ENCODE peak calls at places on chromosome 11, in six cellular contexts. Z is uterus; S is H9; G is suprapubic skin; J is lung; T is CD8-positive, alpha-beta T cell. K is an unnamed sample.

GRCh38 chr11:46210133-46210636 is 67.3 kb upstream of the CREB3L1 start:
- DNase-seq in G (no peak), J (no peak), Z (no peak), T (no peak), S (no peak), K (no peak)

GRCh38 chr11:44727373-44728084 is 767 bp downstream of the TSPAN18 start:
- DNase-seq in G (peak; percentile 85), S (peak; percentile 87), J (peak; percentile 71), Z (peak; percentile 80), T (peak; percentile 67), K (peak; percentile 96)

GRCh38 chr11:6544921-6545850 is 48.1 kb downstream of the DNHD1 start:
- DNase-seq in Z (no peak), T (no peak), J (no peak), G (no peak), S (peak; percentile 23), K (no peak)

GRCh38 chr11:64616817-64617216 is 25.8 kb downstream of the SLC22A12 start:
- DNase-seq in S (no peak), T (no peak), G (no peak), J (no peak), Z (no peak), K (no peak)

GRCh38 chr11:56910785-56911184 is 77.9 kb upstream of the OR5AK2 start:
- DNase-seq in T (no peak), S (no peak), G (no peak), Z (no peak), J (no peak), K (no peak)

GRCh38 chr11:15910761-15911160 is 445.6 kb downstream of the SOX6 start:
- DNase-seq in Z (no peak), T (no peak), J (no peak), S (no peak), G (peak; percentile 48), K (no peak)

GRCh38 chr11:10991372-10991771 is 133.5 kb upstream of the ZBED5 start:
- DNase-seq in G (no peak), T (no peak), S (no peak), Z (no peak), J (no peak), K (no peak)

GRCh38 chr11:125176866-125177265 is 12.3 kb downstream of the PKNOX2 start:
- DNase-seq in S (no peak), T (no peak), G (no peak), Z (no peak), J (no peak), K (no peak)

GRCh38 chr11:13962562-13963168 is at the start of gene SPON1:
- DNase-seq in G (peak; percentile 64), S (peak; percentile 74), Z (peak; percentile 42), J (peak; percentile 34), T (peak; percentile 26), K (peak; percentile 89)

GRCh38 chr11:76131585-76131984 is 74.7 kb downstream of the WNT11 start:
- DNase-seq in G (no peak), S (no peak), T (no peak), J (no peak), Z (no peak), K (no peak)

GRCh38 chr11:76131142-76131541 is 75.2 kb downstream of the WNT11 start:
- DNase-seq in S (no peak), G (no peak), Z (no peak), T (no peak), J (no peak), K (no peak)

GRCh38 chr11:76132268-76132667 is 74.0 kb downstream of the WNT11 start:
- DNase-seq in T (no peak), J (no peak), Z (no peak), S (no peak), G (no peak), K (no peak)

GRCh38 chr11:76135491-76135890 is 70.8 kb downstream of the WNT11 start:
- DNase-seq in J (no peak), S (no peak), T (no peak), Z (no peak), G (no peak), K (no peak)

GRCh38 chr11:76134239-76134638 is 72.1 kb downstream of the WNT11 start:
- DNase-seq in Z (no peak), J (no peak), G (no peak), T (no peak), S (no peak), K (no peak)
- H3K27me3 ChIP-seq in Z (no peaks in the 10 kb centered on the region), J (no peaks in the 10 kb centered on the region), G (no peaks in the 10 kb centered on the region), T (no peaks in the 10 kb centered on the region), S (no peaks in the 10 kb centered on the region), K (no peaks in the 10 kb centered on the region)

GRCh38 chr11:1548221-1549070 is 23.6 kb downstream of the DUSP8 start:
- DNase-seq in T (no peak), Z (peak; percentile 68), S (peak; percentile 83), J (peak; percentile 77), G (no peak), K (peak; percentile 93)
- H3K27me3 ChIP-seq in T (peaks cover 9% of the 10 kb centered on the region), Z (peaks cover 3% of the 10 kb centered on the region), S (peaks cover 8% of the 10 kb centered on the region), J (peaks cover 5% of the 10 kb centered on the region), G (peaks cover 50% of the 10 kb centered on the region), K (peaks cover 48% of the 10 kb centered on the region)

GRCh38 chr11:66106786-66107599 is 36.9 kb downstream of the PACS1 start:
- DNase-seq in S (no peak), Z (no peak), T (no peak), G (no peak), J (no peak), K (no peak)

GRCh38 chr11:66100272-66101037 is 30.4 kb downstream of the PACS1 start:
- DNase-seq in S (no peak), T (peak; percentile 52), J (peak; percentile 64), Z (peak; percentile 35), G (peak; percentile 74), K (no peak)

GRCh38 chr11:66104057-66104638 is 34.1 kb downstream of the PACS1 start:
- DNase-seq in Z (no peak), S (no peak), J (no peak), G (no peak), T (no peak), K (no peak)

DNA sequence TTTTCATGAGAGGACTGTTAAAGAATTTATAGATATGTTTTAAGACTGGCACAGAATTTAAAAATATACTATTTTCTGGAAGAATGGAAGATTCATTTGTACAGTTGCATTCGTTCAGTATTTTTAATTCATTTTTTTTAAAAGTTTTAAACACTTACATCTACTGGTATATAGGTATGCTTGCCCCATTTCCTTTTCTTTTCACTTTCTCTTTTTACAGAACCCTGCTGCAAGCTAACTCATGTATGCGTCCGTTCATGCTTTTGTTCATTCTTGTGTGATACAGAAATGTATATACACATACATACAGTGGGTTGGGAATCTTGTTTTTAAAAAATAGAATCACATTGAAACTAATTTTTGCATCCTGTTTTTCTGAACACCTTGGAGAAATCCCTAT is 31.0 kb downstream of the PACS1 start:
- DNase-seq in G (no peak), J (no peak), S (no peak), Z (no peak), T (no peak), K (no peak)
- H3K27me3 ChIP-seq in G (no peaks in the 10 kb centered on the region), J (no peaks in the 10 kb centered on the region), S (no peaks in the 10 kb centered on the region), Z (no peaks in the 10 kb centered on the region), T (no peaks in the 10 kb centered on the region), K (no peaks in the 10 kb centered on the region)

GRCh38 chr11:70509476-70509875 is 111.1 kb downstream of the CTTN start:
- DNase-seq in G (no peak), T (no peak), Z (no peak), S (peak; percentile 30), J (no peak), K (no peak)

GRCh38 chr11:70510571-70510970 is 112.2 kb downstream of the CTTN start:
- DNase-seq in G (no peak), J (no peak), T (no peak), Z (no peak), S (no peak), K (no peak)

GRCh38 chr11:70512716-70513115 is 114.4 kb downstream of the CTTN start:
- DNase-seq in S (no peak), J (no peak), T (no peak), G (no peak), Z (no peak), K (no peak)

GRCh38 chr11:70510106-70510505 is 111.8 kb downstream of the CTTN start:
- DNase-seq in S (no peak), Z (no peak), T (no peak), G (no peak), J (no peak), K (no peak)

DNA sequence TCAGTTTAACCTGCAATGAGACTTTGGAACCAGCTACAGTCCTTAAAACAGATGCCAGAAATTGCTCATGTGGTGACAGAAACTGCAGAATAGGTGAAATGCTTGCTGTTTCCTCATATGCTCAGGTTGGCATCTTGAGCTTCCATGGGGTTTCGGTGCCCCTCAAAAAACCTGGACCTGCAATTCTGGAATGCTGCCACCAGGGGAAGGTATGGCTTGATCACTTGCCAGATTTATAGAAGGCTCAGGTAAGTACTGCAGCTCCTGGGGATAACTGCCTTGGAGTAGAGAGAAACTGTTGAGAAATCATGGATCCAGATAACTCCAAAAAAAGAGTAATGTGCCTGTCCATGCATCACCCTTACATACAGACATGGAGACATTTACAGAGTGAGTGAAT is 113.0 kb downstream of the CTTN start:
- DNase-seq in Z (no peak), J (no peak), S (peak; percentile 47), T (no peak), G (no peak), K (peak; percentile 80)
- H3K27me3 ChIP-seq in Z (no peaks in the 10 kb centered on the region), J (no peaks in the 10 kb centered on the region), S (no peaks in the 10 kb centered on the region), T (no peaks in the 10 kb centered on the region), G (peaks cover 6% of the 10 kb centered on the region), K (no peaks in the 10 kb centered on the region)

GRCh38 chr11:27719575-27719925 is 19.3 kb upstream of the BDNF start:
- DNase-seq in J (no peak), G (no peak), S (no peak), Z (no peak), T (no peak), K (peak; percentile 70)

GRCh38 chr11:27720277-27720830 is 20.1 kb upstream of the BDNF start:
- DNase-seq in S (peak; percentile 80), G (no peak), T (no peak), Z (no peak), J (no peak), K (peak; percentile 75)

GRCh38 chr11:27717801-27718229 is 17.6 kb upstream of the BDNF start:
- DNase-seq in T (no peak), Z (no peak), S (no peak), G (no peak), J (no peak), K (no peak)

GRCh38 chr11:27718346-27718852 is 18.1 kb upstream of the BDNF start:
- DNase-seq in Z (no peak), S (peak; percentile 87), J (no peak), G (no peak), T (no peak), K (peak; percentile 87)

GRCh38 chr11:27718853-27719574 is 18.8 kb upstream of the BDNF start:
- DNase-seq in T (no peak), J (no peak), G (no peak), S (peak; percentile 72), Z (no peak), K (peak; percentile 80)
- H3K27me3 ChIP-seq in T (peaks cover 20% of the 10 kb centered on the region), J (peaks cover 16% of the 10 kb centered on the region), G (peaks cover 75% of the 10 kb centered on the region), S (peaks cover 19% of the 10 kb centered on the region), Z (no peaks in the 10 kb centered on the region), K (peaks cover 41% of the 10 kb centered on the region)